ENCODE peak calls at places on chromosomes 6 and 20, in seven cellular contexts. V is stimulated activated CD4-positive, alpha-beta T cell treated with anti-CD3 and anti-CD28 coated beads, Interleukin-15, amount 100 ng/mL, for 1 hour; G is central memory CD8-positive, alpha-beta T cell; H is effector CD4-positive, alpha-beta T cell; O is dorsolateral prefrontal cortex; M is substantia nigra; C is NCI-H774. W is an unnamed sample.

GRCh38 chr20:20521736-20522135 is 153.8 kb downstream of the INSM1 start:
- DNase-seq in V (no peak), G (no peak), H (no peak), O (no peak), M (no peak), C (no peak), W (no peak)

GRCh38 chr6:67886036-67886707 is 748.9 kb upstream of the ADGRB3 start:
- DNase-seq in V (no peak), G (no peak), H (no peak), O (no peak), M (no peak), C (no peak), W (no peak)

GRCh38 chr6:163741342-163741741 is 326.8 kb downstream of the QKI start:
- DNase-seq in V (no peak), G (no peak), H (no peak), O (no peak), M (no peak), C (no peak), W (no peak)

GRCh38 chr6:89520730-89521129 is 87.8 kb downstream of the ANKRD6 start:
- DNase-seq in V (no peak), G (no peak), H (no peak), O (no peak), M (no peak), C (no peak), W (no peak)

GRCh38 chr6:158879180-158879579 is 60.0 kb upstream of the EZR start:
- DNase-seq in V (no peak), G (no peak), H (no peak), O (no peak), M (no peak), C (no peak), W (no peak)

GRCh38 chr20:62977613-62978558 is 25.4 kb downstream of the SLC17A9 start:
- DNase-seq in V (peak), G (peak), H (peak), O (no peak), M (no peak), C (peak), W (no peak)

GRCh38 chr20:21609981-21610380 is 95.5 kb upstream of the PAX1 start:
- DNase-seq in V (no peak), G (no peak), H (no peak), O (no peak), M (no peak), C (no peak), W (no peak)

GRCh38 chr20:53369871-53370270 is 223.8 kb downstream of the ZNF217 start:
- DNase-seq in V (no peak), G (no peak), H (no peak), O (no peak), M (no peak), C (no peak), W (no peak)

GRCh38 chr6:28658475-28659249 is 133.0 kb downstream of the GPX5 start:
- DNase-seq in V (no peak), G (no peak), H (no peak), O (no peak), M (no peak), C (no peak), W (no peak)

GRCh38 chr6:55980627-55981211 is 105.3 kb upstream of the BMP5 start:
- DNase-seq in V (no peak), G (no peak), H (no peak), O (no peak), M (no peak), C (peak), W (no peak)

W was measured in hypothalamus.